ENCODE peak calls at places on chromosomes 12 and 14, in ten cellular contexts. Z is GM12865; L is tibial artery; C is H4; E is stimulated activated CD4-positive, alpha-beta T cell treated with anti-CD3 and anti-CD28 coated beads, Interleukin-12 subunit alpha, Interleukin-12 subunit beta, amount 100 ng/mL, for 24 hours; P is T-cell; A is D341Med; G is lower lobe of right lung; V is GM18507; O is ACHN. N is an unnamed sample.

GRCh38 chr14:23667134-23667533 is 31.0 kb downstream of the DHRS2 start:
- DNase-seq in Z (no peak), L (no peak), C (no peak), E (no peak), P (no peak), A (no peak), G (no peak), V (no peak), O (no peak), N (no peak)

GRCh38 chr14:72894623-72895378 is 900 bp upstream of the DPF3 start:
- DNase-seq in Z (no peak), L (no peak), C (no peak), E (no peak), P (peak), A (peak), G (no peak), V (no peak), O (peak), N (no peak)

GRCh38 chr12:65640489-65640901 is 183.8 kb upstream of the HMGA2 start:
- DNase-seq in Z (no peak), L (peak), C (no peak), E (no peak), P (no peak), A (no peak), G (no peak), V (no peak), O (no peak), N (no peak)

GRCh38 chr12:81759215-81759991 is at the start of gene PPFIA2:
- DNase-seq in Z (no peak), L (peak), C (peak), E (no peak), P (no peak), A (peak), G (no peak), V (no peak), O (peak), N (no peak)

GRCh38 chr14:63287661-63288483 is 30.9 kb downstream of the GPHB5 start:
- DNase-seq in Z (no peak), L (no peak), C (no peak), E (no peak), P (no peak), A (no peak), G (no peak), V (no peak), O (no peak), N (no peak)

GRCh38 chr14:93073833-93074769 is 41.6 kb downstream of the ITPK1 start:
- DNase-seq in Z (peak), L (peak), C (peak), E (no peak), P (no peak), A (no peak), G (peak), V (no peak), O (no peak), N (no peak)

GRCh38 chr12:112979281-112979680 is 962 bp downstream of the OAS2 start:
- DNase-seq in Z (peak), L (peak), C (no peak), E (no peak), P (peak), A (no peak), G (no peak), V (no peak), O (no peak), N (no peak)

GRCh38 chr12:46944104-46944503 is 118.3 kb upstream of the SLC38A4 start:
- DNase-seq in Z (no peak), L (no peak), C (peak), E (no peak), P (no peak), A (no peak), G (no peak), V (no peak), O (peak), N (no peak)

GRCh38 chr14:50874842-50875241 is 3.0 kb downstream of the ABHD12B start:
- DNase-seq in Z (no peak), L (no peak), C (no peak), E (no peak), P (no peak), A (no peak), G (no peak), V (no peak), O (no peak), N (no peak)

GRCh38 chr12:121580959-121581680 is at the start of gene KDM2B:
- DNase-seq in Z (peak), L (peak), C (no peak), E (no peak), P (peak), A (no peak), G (no peak), V (no peak), O (no peak), N (no peak)

GRCh38 chr12:122060069-122060468 is 18.5 kb upstream of the MLXIP start:
- DNase-seq in Z (no peak), L (no peak), C (no peak), E (no peak), P (no peak), A (peak), G (no peak), V (no peak), O (no peak), N (no peak)

GRCh38 chr12:25052191-25053020 is 103.5 kb upstream of the BCAT1 start:
- DNase-seq in Z (peak), L (no peak), C (no peak), E (peak), P (peak), A (no peak), G (no peak), V (no peak), O (no peak), N (no peak)

GRCh38 chr12:76451528-76451927 is 103.3 kb upstream of the BBS10 start:
- DNase-seq in Z (no peak), L (no peak), C (no peak), E (no peak), P (no peak), A (no peak), G (no peak), V (no peak), O (no peak), N (no peak)

GRCh38 chr12:93978553-93978952 is 169.8 kb upstream of the PLXNC1 start:
- DNase-seq in Z (no peak), L (peak), C (peak), E (no peak), P (no peak), A (no peak), G (no peak), V (no peak), O (no peak), N (no peak)

GRCh38 chr12:43578782-43579181 is 26.8 kb upstream of the ADAMTS20 start:
- DNase-seq in Z (no peak), L (no peak), C (peak), E (no peak), P (no peak), A (no peak), G (no peak), V (no peak), O (no peak), N (no peak)

GRCh38 chr14:90850487-90850886 is 34.3 kb upstream of the TTC7B start:
- DNase-seq in Z (no peak), L (no peak), C (peak), E (no peak), P (no peak), A (no peak), G (no peak), V (no peak), O (peak), N (peak)

GRCh38 chr14:51552275-51552674 is 99.4 kb upstream of the FRMD6 start:
- DNase-seq in Z (no peak), L (no peak), C (no peak), E (no peak), P (no peak), A (peak), G (no peak), V (no peak), O (peak), N (peak)

GRCh38 chr14:30252800-30253425 is 306.0 kb upstream of the G2E3 start:
- DNase-seq in Z (no peak), L (no peak), C (no peak), E (no peak), P (no peak), A (no peak), G (no peak), V (no peak), O (no peak), N (no peak)

GRCh38 chr14:21990116-21990515 is 316.5 kb upstream of the OR4E1 start:
- DNase-seq in Z (no peak), L (no peak), C (peak), E (no peak), P (no peak), A (no peak), G (no peak), V (no peak), O (peak), N (peak)

GRCh38 chr12:106247731-106248176 is at the start of gene CKAP4:
- DNase-seq in Z (peak), L (peak), C (peak), E (no peak), P (peak), A (peak), G (peak), V (no peak), O (peak), N (peak)

GRCh38 chr14:103801459-103801858 is 45.9 kb downstream of the PPP1R13B start:
- DNase-seq in Z (no peak), L (no peak), C (peak), E (no peak), P (no peak), A (no peak), G (no peak), V (no peak), O (peak), N (no peak)

GRCh38 chr12:75509621-75510020 is 1.8 kb downstream of the KRR1 start:
- DNase-seq in Z (no peak), L (no peak), C (no peak), E (no peak), P (no peak), A (no peak), G (no peak), V (no peak), O (no peak), N (no peak)

GRCh38 chr14:92846162-92846897 is 52.2 kb downstream of the GOLGA5 start:
- DNase-seq in Z (peak), L (peak), C (peak), E (no peak), P (no peak), A (no peak), G (no peak), V (peak), O (peak), N (no peak)

N was measured in SW 1271.